ENCODE peak calls at places on chromosome 22, in four cellular contexts. T is AG09319, L is transverse colon, V is GM23338. W is an unnamed sample.
A peak's percentile ranks its signal among the peaks of the same experiment; 100 is the strongest.

GRCh38 chr22:19819209-19819910 is 35.3 kb downstream of the GNB1L start:
- DNase-seq in L (no peak), T (no peak), V (no peak), W (no peak)

GRCh38 chr22:46044718-46045458 is 67.9 kb upstream of the WNT7B start:
- DNase-seq in V (peak; percentile 76), T (no peak), L (peak; percentile 51), W (peak; percentile 29)

GRCh38 chr22:46010951-46011626 is 34.1 kb upstream of the WNT7B start:
- DNase-seq in L (no peak), T (no peak), V (no peak), W (no peak)

GRCh38 chr22:19568337-19569311 is 44.4 kb upstream of the CLDN5 start:
- DNase-seq in V (no peak), L (no peak), T (peak; percentile 49), W (no peak)

GRCh38 chr22:18731075-18731666 is 119.5 kb upstream of the RIMBP3 start:
- DNase-seq in L (no peak), V (no peak), T (no peak), W (no peak)

GRCh38 chr22:44821741-44822425 is 69.5 kb downstream of the ARHGAP8 start:
- DNase-seq in V (no peak), L (no peak), T (no peak), W (no peak)

GRCh38 chr22:46300491-46300890 is 3.8 kb downstream of the GTSE1 start:
- DNase-seq in L (no peak), V (no peak), T (no peak), W (no peak)

GRCh38 chr22:46572911-46573780 is 35.7 kb upstream of the CELSR1 start:
- DNase-seq in L (no peak), T (no peak), V (no peak), W (no peak)

GRCh38 chr22:42353883-42354727 is 78.1 kb downstream of the NFAM1 start:
- DNase-seq in L (no peak), V (peak; percentile 84), T (peak; percentile 36), W (no peak)

GRCh38 chr22:46328797-46329196 is 6.7 kb upstream of the TRMU start:
- DNase-seq in L (no peak), V (no peak), T (no peak), W (no peak)

GRCh38 chr22:43000441-43001175 is 14.3 kb downstream of the PACSIN2 start:
- DNase-seq in T (no peak), L (no peak), V (no peak), W (no peak)

GRCh38 chr22:25062378-25063095 is 110.0 kb downstream of the KIAA1671 start:
- DNase-seq in T (no peak), L (peak; percentile 31), V (no peak), W (peak; percentile 75)

GRCh38 chr22:47165338-47165931 is 403.0 kb downstream of the TBC1D22A start:
- DNase-seq in T (no peak), L (peak; percentile 5), V (no peak), W (no peak)

GRCh38 chr22:33076368-33076767 is 18.2 kb upstream of the SYN3 start:
- DNase-seq in T (no peak), L (no peak), V (peak; percentile 66), W (no peak)

GRCh38 chr22:40791241-40791640 is 27.9 kb downstream of the SLC25A17 start:
- DNase-seq in T (no peak), L (no peak), V (peak; percentile 12), W (no peak)

GRCh38 chr22:18111759-18112330 is 1.2 kb downstream of the TUBA8 start:
- DNase-seq in T (no peak), V (no peak), L (no peak), W (no peak)

GRCh38 chr22:32080904-32081303 is 37.8 kb downstream of the SLC5A1 start:
- DNase-seq in V (peak; percentile 84), T (peak; percentile 18), L (peak; percentile 39), W (peak; percentile 7)

GRCh38 chr22:42381152-42381551 is 51.1 kb downstream of the NFAM1 start:
- DNase-seq in T (no peak), V (no peak), L (no peak), W (no peak)

GRCh38 chr22:24066260-24066659 is 55.2 kb downstream of the CABIN1 start:
- DNase-seq in V (no peak), L (no peak), T (no peak), W (no peak)

GRCh38 chr22:47794851-47795250 is 1032.4 kb downstream of the TBC1D22A start:
- DNase-seq in T (no peak), V (no peak), L (no peak), W (no peak)

GRCh38 chr22:43275545-43275981 is 67.6 kb downstream of the SCUBE1 start:
- DNase-seq in T (no peak), V (peak; percentile 58), L (no peak), W (no peak)

W was measured in effector memory CD8-positive, alpha-beta T cell.